ENCODE peak calls at places on chromosomes 13 and 19, in five cellular contexts. N, H, A, E and F are unnamed samples.

GRCh38 chr13:72127031-72127430 is 260.0 kb upstream of the DACH1 start:
- DNase-seq in N (no peak), H (no peak), A (no peak), E (no peak), F (no peak)

GRCh38 chr19:50975766-50976165 is 6.4 kb upstream of the KLK6 start:
- DNase-seq in N (no peak), H (no peak), A (no peak), E (no peak), F (peak)

GRCh38 chr13:113912596-113912995 is 48.7 kb upstream of the GAS6 start:
- DNase-seq in N (no peak), H (peak), A (no peak), E (no peak), F (no peak)

GRCh38 chr19:49781394-49781793 is 14.6 kb downstream of the AP2A1 start:
- DNase-seq in N (no peak), H (no peak), A (no peak), E (no peak), F (no peak)

GRCh38 chr13:33633701-33634525 is 184.0 kb upstream of the RFC3 start:
- DNase-seq in N (no peak), H (peak), A (no peak), E (peak), F (no peak)

GRCh38 chr13:26880741-26881140 is 120.2 kb upstream of the GPR12 start:
- DNase-seq in N (no peak), H (peak), A (no peak), E (no peak), F (no peak)

GRCh38 chr13:102220681-102221228 is 181.1 kb downstream of the FGF14 start:
- DNase-seq in N (no peak), H (no peak), A (no peak), E (no peak), F (no peak)

GRCh38 chr13:114072421-114072820 is 60.0 kb downstream of the RASA3 start:
- DNase-seq in N (no peak), H (no peak), A (no peak), E (no peak), F (no peak)

GRCh38 chr19:38006361-38007045 is 99.5 kb downstream of the SIPA1L3 start:
- DNase-seq in N (no peak), H (no peak), A (no peak), E (no peak), F (no peak)

GRCh38 chr13:98279473-98280175 is 102.6 kb upstream of the RNF113B start:
- DNase-seq in N (no peak), H (no peak), A (no peak), E (no peak), F (no peak)

GRCh38 chr19:48059331-48059730 is 15.5 kb upstream of the CABP5 start:
- DNase-seq in N (no peak), H (no peak), A (no peak), E (no peak), F (no peak)

GRCh38 chr19:2529473-2529918 is 53.6 kb downstream of the GADD45B start:
- DNase-seq in N (no peak), H (peak), A (no peak), E (peak), F (peak)

GRCh38 chr19:53644061-53644816 is 12.4 kb downstream of the DPRX start:
- DNase-seq in N (no peak), H (no peak), A (no peak), E (no peak), F (no peak)

GRCh38 chr19:35403116-35403760 is 32.4 kb downstream of the GPR42 start:
- DNase-seq in N (peak), H (no peak), A (no peak), E (no peak), F (no peak)

GRCh38 chr13:109955598-109955997 is 169.2 kb upstream of the IRS2 start:
- DNase-seq in N (no peak), H (peak), A (no peak), E (no peak), F (peak)

GRCh38 chr19:14343286-14343685 is 38.0 kb upstream of the ADGRE5 start:
- DNase-seq in N (no peak), H (no peak), A (no peak), E (no peak), F (no peak)

GRCh38 chr13:111326981-111327642 is 6.7 kb downstream of the TEX29 start:
- DNase-seq in N (no peak), H (no peak), A (no peak), E (no peak), F (no peak)

GRCh38 chr19:29269641-29270040 is 56.7 kb upstream of the UQCRFS1 start:
- DNase-seq in N (no peak), H (no peak), A (no peak), E (no peak), F (no peak)

GRCh38 chr13:27860743-27861142 is 59.1 kb upstream of the PDX1 start:
- DNase-seq in N (no peak), H (no peak), A (no peak), E (no peak), F (no peak)

GRCh38 chr13:97116754-97117153 is 105.4 kb upstream of the MBNL2 start:
- DNase-seq in N (no peak), H (peak), A (no peak), E (peak), F (no peak)

GRCh38 chr19:4380254-4380727 is 20.1 kb downstream of the SH3GL1 start:
- DNase-seq in N (no peak), H (peak), A (no peak), E (no peak), F (no peak)

GRCh38 chr19:47469419-47469700 is 2.3 kb downstream of the SLC8A2 start:
- DNase-seq in N (no peak), H (no peak), A (no peak), E (no peak), F (no peak)

GRCh38 chr19:45299719-45300118 is 23.0 kb downstream of the CKM start:
- DNase-seq in N (no peak), H (no peak), A (no peak), E (no peak), F (no peak)

GRCh38 chr13:41428155-41428554 is 29.2 kb upstream of the RGCC start:
- DNase-seq in N (no peak), H (no peak), A (no peak), E (no peak), F (no peak)

GRCh38 chr19:4916292-4917082 is 7.2 kb downstream of the UHRF1 start:
- DNase-seq in N (no peak), H (no peak), A (peak), E (no peak), F (no peak)

GRCh38 chr13:31227063-31227462 is 27.3 kb downstream of the B3GLCT start:
- DNase-seq in N (no peak), H (peak), A (no peak), E (peak), F (no peak)